ENCODE peak calls at places on chromosome 15, in seven cellular contexts. M, Z, X, I, K, B and Y are unnamed samples.

GRCh38 chr15:85324202-85324601 is 56.2 kb upstream of the AKAP13 start:
- DNase-seq in M (no peak), Z (no peak), X (no peak), I (no peak), K (no peak), B (no peak), Y (peak)

GRCh38 chr15:69818529-69818928 is 279.2 kb downstream of the TLE3 start:
- DNase-seq in M (no peak), Z (no peak), X (no peak), I (no peak), K (no peak), B (no peak), Y (no peak)

GRCh38 chr15:100211855-100212850 is 129.6 kb downstream of the ADAMTS17 start:
- DNase-seq in M (no peak), Z (no peak), X (no peak), I (no peak), K (no peak), B (no peak), Y (no peak)

GRCh38 chr15:80590772-80591355 is 104.2 kb upstream of the ABHD17C start:
- DNase-seq in M (no peak), Z (no peak), X (no peak), I (no peak), K (no peak), B (no peak), Y (no peak)

GRCh38 chr15:31485911-31486461 is 159.4 kb downstream of the KLF13 start:
- DNase-seq in M (peak), Z (no peak), X (no peak), I (no peak), K (no peak), B (no peak), Y (no peak)

GRCh38 chr15:52858388-52859176 is 68.4 kb upstream of the ONECUT1 start:
- DNase-seq in M (no peak), Z (no peak), X (no peak), I (no peak), K (peak), B (no peak), Y (no peak)

GRCh38 chr15:101448336-101448735 is 41.2 kb downstream of the PCSK6 start:
- DNase-seq in M (no peak), Z (no peak), X (no peak), I (no peak), K (no peak), B (no peak), Y (no peak)

GRCh38 chr15:63401714-63402497 is 20.3 kb upstream of the CA12 start:
- DNase-seq in M (no peak), Z (no peak), X (no peak), I (no peak), K (no peak), B (no peak), Y (no peak)

GRCh38 chr15:90192961-90193786 is 8.0 kb upstream of the SEMA4B start:
- DNase-seq in M (no peak), Z (no peak), X (peak), I (no peak), K (no peak), B (no peak), Y (no peak)

GRCh38 chr15:41492597-41493204 is 973 bp upstream of the ITPKA start:
- DNase-seq in M (no peak), Z (no peak), X (no peak), I (no peak), K (peak), B (no peak), Y (no peak)

GRCh38 chr15:37016287-37016686 is 84.1 kb downstream of the MEIS2 start:
- DNase-seq in M (peak), Z (no peak), X (peak), I (no peak), K (no peak), B (peak), Y (peak)

GRCh38 chr15:30921106-30921505 is 17.4 kb downstream of the FAN1 start:
- DNase-seq in M (no peak), Z (no peak), X (no peak), I (no peak), K (no peak), B (no peak), Y (no peak)

GRCh38 chr15:51801391-51801835 is 28.0 kb upstream of the TMOD3 start:
- DNase-seq in M (peak), Z (peak), X (no peak), I (no peak), K (peak), B (no peak), Y (peak)

GRCh38 chr15:99057020-99057419 is 47.9 kb upstream of the SYNM start:
- DNase-seq in M (no peak), Z (no peak), X (no peak), I (no peak), K (peak), B (no peak), Y (no peak)

GRCh38 chr15:100885116-100885515 is 5.5 kb downstream of the ALDH1A3 start:
- DNase-seq in M (no peak), Z (no peak), X (no peak), I (no peak), K (no peak), B (no peak), Y (no peak)

GRCh38 chr15:48406911-48407310 is 75.7 kb downstream of the DUT start:
- DNase-seq in M (no peak), Z (no peak), X (no peak), I (no peak), K (no peak), B (no peak), Y (no peak)

DNA sequence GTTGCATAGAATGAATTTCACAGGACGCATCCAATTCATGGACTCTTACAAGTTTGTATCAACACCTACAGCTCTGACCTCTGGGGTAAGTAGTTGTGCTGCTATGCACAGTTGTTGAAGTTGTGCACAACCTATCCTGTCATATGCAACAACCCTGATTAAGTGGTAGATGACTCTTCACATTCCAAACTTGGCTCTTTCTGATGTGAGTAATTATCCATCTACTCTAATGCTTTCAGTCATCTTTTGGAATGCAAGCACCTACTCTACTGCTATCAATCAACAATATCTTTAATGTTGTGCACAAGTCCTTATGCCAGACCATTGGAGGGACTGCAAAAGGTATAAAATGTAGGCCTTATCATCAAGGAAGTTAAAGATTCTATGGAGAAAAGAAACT is 921.4 kb downstream of the MCTP2 start:
- DNase-seq in M (no peak), Z (no peak), X (no peak), I (no peak), K (no peak), B (no peak), Y (no peak)
- TF ChIP-seq CTCF in M (no peak), Z (no peak), X (no peak), I (no peak), K (no peak), B (no peak), Y (no peak)

GRCh38 chr15:56019060-56019793 is 25.8 kb upstream of the NEDD4 start:
- DNase-seq in M (no peak), Z (no peak), X (no peak), I (no peak), K (no peak), B (no peak), Y (no peak)

GRCh38 chr15:56016281-56016680 is 22.9 kb upstream of the NEDD4 start:
- DNase-seq in M (no peak), Z (no peak), X (no peak), I (no peak), K (no peak), B (no peak), Y (no peak)

GRCh38 chr15:56019819-56020218 is 26.4 kb upstream of the NEDD4 start:
- DNase-seq in M (no peak), Z (no peak), X (no peak), I (no peak), K (no peak), B (no peak), Y (no peak)

GRCh38 chr15:56017511-56017910 is 24.1 kb upstream of the NEDD4 start:
- DNase-seq in M (no peak), Z (no peak), X (no peak), I (no peak), K (no peak), B (no peak), Y (no peak)

DNA sequence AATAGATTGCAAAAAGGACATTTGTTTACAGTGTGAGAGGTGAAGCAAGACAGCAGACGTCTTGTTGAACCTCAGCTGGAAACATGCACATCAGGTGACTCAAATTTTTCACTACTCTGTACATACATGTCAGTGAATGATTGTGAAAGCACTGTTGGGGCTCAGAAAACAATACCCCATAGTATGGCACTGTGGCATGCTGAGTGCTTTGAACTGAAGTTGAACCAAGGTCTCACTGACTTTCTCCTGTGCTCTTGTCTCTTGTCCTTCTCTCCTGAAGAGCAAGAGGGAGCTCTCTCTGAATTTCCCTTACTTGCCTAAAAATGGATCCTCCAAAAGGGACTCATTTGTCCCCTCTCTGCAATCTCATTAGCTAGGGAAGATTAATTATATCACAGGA is 24.5 kb upstream of the NEDD4 start:
- DNase-seq in M (no peak), Z (no peak), X (no peak), I (no peak), K (no peak), B (no peak), Y (no peak)
- TF ChIP-seq CTCF in M (no peak), Z (no peak), X (no peak), I (no peak), K (peak), B (no peak), Y (peak)

DNA sequence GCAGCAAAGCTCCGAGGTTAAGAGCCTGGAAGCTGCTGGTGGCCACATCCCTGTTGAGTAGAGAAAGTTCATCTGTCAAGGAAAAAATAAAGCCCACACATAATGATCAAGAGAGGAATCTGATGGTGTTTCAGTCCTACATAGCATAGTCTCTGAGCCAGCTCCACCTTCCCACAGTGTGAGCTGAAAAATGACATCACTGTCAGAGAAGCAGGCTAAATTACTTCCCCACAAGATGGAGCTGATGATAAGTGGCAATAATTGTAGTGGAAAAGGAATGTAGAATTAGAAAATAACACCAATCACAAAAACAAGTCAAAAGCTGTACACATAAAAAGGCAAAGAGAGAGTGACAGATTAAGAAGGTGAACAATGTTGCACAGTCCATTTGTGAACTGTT is 84.5 kb downstream of the AQP9 start:
- DNase-seq in M (no peak), Z (no peak), X (no peak), I (no peak), K (no peak), B (no peak), Y (no peak)
- TF ChIP-seq CTCF in M (no peak), Z (no peak), X (no peak), I (no peak), K (no peak), B (no peak), Y (no peak)

GRCh38 chr15:33296856-33297255 is 13.9 kb upstream of the RYR3 start:
- DNase-seq in M (peak), Z (no peak), X (no peak), I (no peak), K (no peak), B (no peak), Y (no peak)
- TF ChIP-seq CTCF in M (no peak), Z (no peak), X (no peak), I (no peak), K (no peak), B (no peak), Y (no peak)

DNA sequence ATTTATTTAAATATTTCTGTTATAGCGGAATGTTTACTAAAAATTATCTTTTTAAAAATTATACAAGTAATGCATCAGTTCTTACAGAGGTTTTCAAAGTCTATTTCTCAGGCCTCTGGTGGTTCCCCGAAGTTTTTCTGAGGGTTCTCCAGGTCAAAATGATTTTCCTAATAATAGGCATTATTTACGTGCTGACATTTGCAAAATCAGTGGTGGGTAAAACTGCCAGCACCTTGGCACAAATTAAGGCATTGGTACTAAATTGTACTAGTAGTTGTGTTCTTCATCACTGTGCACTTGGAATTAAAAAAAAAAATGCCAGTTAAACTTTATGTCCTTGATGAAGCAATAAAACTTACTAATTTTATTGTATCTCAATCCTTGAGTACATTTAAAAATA is 9.5 kb downstream of the PIAS1 start:
- DNase-seq in M (no peak), Z (no peak), X (no peak), I (no peak), K (no peak), B (no peak), Y (no peak)
- TF ChIP-seq CTCF in M (no peak), Z (no peak), X (no peak), I (no peak), K (no peak), B (no peak), Y (no peak)

GRCh38 chr15:33313491-33313890 is 2.7 kb downstream of the RYR3 start:
- DNase-seq in M (no peak), Z (no peak), X (no peak), I (no peak), K (no peak), B (no peak), Y (no peak)
- TF ChIP-seq CTCF in M (no peak), Z (no peak), X (no peak), I (no peak), K (no peak), B (no peak), Y (no peak)

GRCh38 chr15:75641176-75641498 is 1.1 kb upstream of the IMP3 start:
- DNase-seq in M (no peak), Z (no peak), X (no peak), I (no peak), K (no peak), B (no peak), Y (no peak)
- TF ChIP-seq CTCF in M (no peak), Z (no peak), X (no peak), I (no peak), K (no peak), B (no peak), Y (no peak)

DNA sequence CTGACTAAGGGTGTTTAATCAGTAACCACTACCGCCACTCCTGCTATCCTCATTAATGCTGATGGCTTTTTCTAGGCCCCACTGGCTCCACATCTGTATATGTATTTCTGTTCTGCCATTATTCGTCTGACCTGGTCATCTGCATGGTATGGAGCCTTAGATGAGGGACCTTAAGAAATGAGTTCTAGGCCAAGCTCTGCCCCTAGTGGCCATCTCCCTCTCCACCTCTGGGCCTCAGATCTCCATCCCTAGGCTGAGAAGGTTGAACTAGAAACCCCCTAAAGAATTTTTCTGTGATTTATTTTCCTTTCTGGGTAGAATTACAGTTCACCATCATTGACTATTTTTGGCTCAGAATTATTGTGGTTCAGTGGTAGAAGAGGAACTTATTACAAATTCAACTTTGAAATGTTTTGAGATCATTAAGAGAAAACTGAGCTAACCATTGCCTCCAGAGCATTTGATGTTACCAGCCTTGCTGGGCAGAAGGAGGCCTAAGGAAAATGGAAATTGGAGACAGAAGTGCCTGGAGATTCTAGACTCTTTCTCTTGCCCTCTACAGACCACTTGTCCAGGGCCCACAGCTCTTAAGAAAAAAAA is 325.2 kb upstream of the NR2E3 start:
- DNase-seq in M (peak), Z (no peak), X (no peak), I (no peak), K (peak), B (no peak), Y (peak)
- TF ChIP-seq CTCF in M (peak), Z (peak), X (no peak), I (no peak), K (peak), B (peak), Y (peak)

DNA sequence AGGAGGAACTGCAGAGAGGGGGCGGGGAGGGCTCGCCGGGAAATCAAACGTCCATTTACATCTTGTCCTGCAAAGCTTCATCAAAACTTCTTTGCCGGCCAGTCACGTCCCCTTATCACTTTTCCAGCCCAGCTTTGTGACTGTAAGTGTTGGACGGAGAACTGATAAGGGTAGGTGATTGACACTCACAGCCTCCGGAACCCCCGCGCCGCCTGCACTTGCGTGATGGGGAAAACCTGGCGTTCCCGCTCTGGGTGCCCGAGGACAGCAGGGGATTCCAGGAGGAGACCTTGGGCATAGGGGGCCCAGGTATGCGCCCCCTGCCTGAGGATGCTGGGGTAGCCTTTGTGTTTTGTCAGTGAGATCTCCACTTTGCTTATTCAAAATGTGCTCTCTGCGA is 72.8 kb upstream of the ANKRD34C start:
- DNase-seq in M (no peak), Z (peak), X (no peak), I (no peak), K (peak), B (no peak), Y (no peak)
- TF ChIP-seq CTCF in M (no peak), Z (no peak), X (no peak), I (no peak), K (peak), B (no peak), Y (peak)

DNA sequence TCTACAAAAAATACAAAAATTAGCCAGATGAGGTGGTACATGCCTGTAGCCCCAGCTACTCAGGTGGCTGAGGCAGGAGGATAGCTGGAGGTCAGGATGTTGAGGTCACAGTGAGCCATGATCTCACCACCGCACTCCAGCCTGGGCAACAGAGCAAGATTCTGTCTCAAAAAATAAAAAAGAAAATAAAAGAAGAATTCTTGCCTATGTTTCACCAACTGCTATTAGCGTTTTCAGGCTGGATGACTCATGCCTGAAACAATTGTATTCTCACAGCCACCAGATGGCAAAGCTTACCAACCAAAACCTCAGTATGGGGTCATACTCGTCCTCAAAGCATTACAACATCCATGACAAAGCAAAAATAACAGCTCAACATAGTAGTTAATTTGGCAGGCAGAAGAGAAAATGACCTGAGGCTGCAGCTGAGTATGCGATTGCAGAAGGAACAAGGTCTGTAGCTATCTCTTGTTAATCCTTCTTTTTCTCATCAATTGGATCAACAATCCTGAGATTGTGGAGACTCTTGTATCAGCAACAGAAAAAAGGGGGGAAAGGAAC is 52.2 kb downstream of the TP53BP1 start:
- DNase-seq in M (peak), Z (no peak), X (peak), I (no peak), K (peak), B (peak), Y (peak)
- TF ChIP-seq CTCF in M (peak), Z (no peak), X (no peak), I (no peak), K (peak), B (peak), Y (peak)